ENCODE peak calls at places on chromosomes 2 and 18, in ten cellular contexts. B, N, Z, W, E, S, G, X, Q and T are unnamed samples.

GRCh38 chr2:75410702-75411101 is 150.0 kb downstream of the EVA1A start:
- DNase-seq in Q (no peak), W (no peak), Z (no peak), G (no peak), B (no peak), X (no peak), E (no peak), N (no peak), S (no peak), T (no peak)

GRCh38 chr2:191979221-191979730 is 132.4 kb upstream of the CAVIN2 start:
- DNase-seq in S (no peak), Q (no peak), G (no peak), N (no peak), B (no peak), X (no peak), Z (no peak), E (no peak), W (no peak), T (no peak)

GRCh38 chr18:24656571-24656971 is 196.1 kb downstream of the HRH4 start:
- DNase-seq in S (no peak), Z (peak), X (peak), N (no peak), Q (no peak), E (peak), B (no peak), G (peak), W (no peak), T (peak)

GRCh38 chr18:10771053-10771709 is 245.4 kb downstream of the NAPG start:
- DNase-seq in S (peak), Q (no peak), Z (no peak), W (no peak), B (no peak), E (no peak), X (no peak), N (no peak), G (peak), T (no peak)

GRCh38 chr2:157880927-157881326 is 4.8 kb upstream of the ACVR1 start:
- DNase-seq in W (no peak), X (no peak), S (no peak), G (no peak), N (no peak), Z (no peak), B (no peak), E (no peak), Q (no peak), T (no peak)

GRCh38 chr2:65620524-65620923 is 188.1 kb upstream of the SPRED2 start:
- DNase-seq in S (no peak), Q (no peak), G (no peak), W (no peak), X (no peak), E (no peak), Z (no peak), N (no peak), B (no peak), T (no peak)

GRCh38 chr2:63894167-63894566 is 52.5 kb downstream of the UGP2 start:
- DNase-seq in X (no peak), G (no peak), W (no peak), B (no peak), E (no peak), N (no peak), S (no peak), Z (no peak), Q (no peak), T (no peak)

GRCh38 chr2:85648619-85649018 is 19.4 kb downstream of the SFTPB start:
- DNase-seq in G (peak), Q (no peak), W (no peak), X (no peak), E (no peak), B (peak), N (peak), S (peak), Z (no peak), T (peak)

GRCh38 chr2:192749606-192750200 is 555.0 kb upstream of the TMEFF2 start:
- DNase-seq in B (no peak), N (no peak), W (no peak), Z (no peak), S (peak), X (no peak), Q (no peak), G (no peak), E (no peak), T (no peak)

GRCh38 chr18:61196745-61197144 is 136.5 kb upstream of the CDH20 start:
- DNase-seq in Q (no peak), N (no peak), E (no peak), X (no peak), G (no peak), W (no peak), Z (no peak), B (no peak), S (no peak), T (no peak)

GRCh38 chr2:45233301-45233700 is 224.0 kb upstream of the SIX2 start:
- DNase-seq in Z (no peak), Q (no peak), B (no peak), W (no peak), G (no peak), S (no peak), X (no peak), E (no peak), N (no peak), T (no peak)

GRCh38 chr2:27954771-27955384 is 64.3 kb downstream of the BABAM2 start:
- DNase-seq in E (no peak), Q (no peak), X (peak), G (peak), Z (no peak), S (peak), B (peak), W (peak), N (peak), T (peak)

GRCh38 chr2:233119806-233120205 is 59.7 kb downstream of the INPP5D start:
- DNase-seq in Q (no peak), Z (no peak), W (no peak), G (no peak), E (no peak), N (no peak), X (no peak), S (no peak), B (no peak), T (no peak)

GRCh38 chr2:28652217-28652616 is 99.4 kb upstream of the PPP1CB start:
- DNase-seq in E (no peak), B (no peak), Z (no peak), X (no peak), W (no peak), N (no peak), G (no peak), S (no peak), Q (no peak), T (no peak)

GRCh38 chr2:45765847-45766254 is 114.4 kb downstream of the PRKCE start:
- DNase-seq in G (no peak), N (no peak), W (peak), Z (no peak), X (no peak), Q (no peak), E (peak), B (no peak), S (no peak), T (no peak)

GRCh38 chr18:22789600-22789999 is 143.5 kb upstream of the RBBP8 start:
- DNase-seq in Q (no peak), G (no peak), E (no peak), B (no peak), X (no peak), W (no peak), N (no peak), S (no peak), Z (no peak), T (no peak)

GRCh38 chr2:214019229-214019972 is 391.5 kb upstream of the VWC2L start:
- DNase-seq in N (no peak), Z (no peak), Q (no peak), G (peak), B (peak), X (no peak), S (peak), E (no peak), W (no peak), T (no peak)

GRCh38 chr18:79458131-79458838 is 62.6 kb downstream of the NFATC1 start:
- DNase-seq in Q (no peak), Z (no peak), B (peak), W (peak), G (peak), S (peak), X (no peak), E (no peak), N (no peak), T (peak)

GRCh38 chr2:106977707-106978106 is 91.7 kb upstream of the ST6GAL2 start:
- DNase-seq in N (no peak), X (no peak), S (no peak), Z (no peak), E (no peak), W (no peak), Q (no peak), B (no peak), G (no peak), T (no peak)

GRCh38 chr2:144326845-144327244 is 193.1 kb downstream of the ZEB2 start:
- DNase-seq in Z (no peak), E (no peak), G (no peak), B (no peak), S (no peak), X (no peak), Q (no peak), N (no peak), W (no peak), T (no peak)

GRCh38 chr2:25714740-25715139 is 41.4 kb upstream of the DTNB start:
- DNase-seq in W (no peak), Q (no peak), Z (no peak), B (no peak), S (no peak), G (peak), E (no peak), N (no peak), X (no peak), T (no peak)

GRCh38 chr2:238286095-238286494 is 2.3 kb downstream of the PER2 start:
- DNase-seq in X (no peak), E (no peak), B (no peak), W (peak), Q (no peak), G (no peak), Z (no peak), N (no peak), S (no peak), T (no peak)

GRCh38 chr2:225512873-225513580 is 113.5 kb downstream of the NYAP2 start:
- DNase-seq in Q (no peak), Z (no peak), X (no peak), S (peak), B (no peak), W (no peak), G (no peak), E (no peak), N (no peak), T (no peak)

GRCh38 chr18:23618862-23619387 is 32.6 kb upstream of the NPC1 start:
- DNase-seq in N (no peak), G (no peak), X (no peak), Z (peak), E (no peak), B (no peak), W (no peak), Q (no peak), S (no peak), T (no peak)

GRCh38 chr2:99727199-99727598 is 237.4 kb upstream of the REV1 start:
- DNase-seq in S (no peak), Q (no peak), Z (no peak), G (no peak), B (peak), N (no peak), E (no peak), X (no peak), W (no peak), T (no peak)

GRCh38 chr18:11994346-11994707 is 13.0 kb downstream of the IMPA2 start:
- DNase-seq in X (no peak), S (peak), E (no peak), Q (no peak), Z (no peak), N (no peak), W (peak), B (no peak), G (peak), T (no peak)

GRCh38 chr2:73112026-73112912 is 479 bp downstream of the RAB11FIP5 start:
- DNase-seq in E (no peak), S (peak), X (no peak), Q (no peak), B (peak), G (peak), Z (peak), N (peak), W (peak), T (no peak)

GRCh38 chr2:8454797-8455196 is 227.1 kb upstream of the ID2 start:
- DNase-seq in E (no peak), N (no peak), Q (no peak), X (no peak), G (no peak), Z (no peak), W (no peak), B (no peak), S (no peak), T (peak)

GRCh38 chr2:119475857-119476244 is 44.2 kb downstream of the TMEM37 start:
- DNase-seq in Q (no peak), N (no peak), Z (no peak), S (no peak), E (no peak), G (no peak), X (no peak), B (no peak), W (no peak), T (no peak)

GRCh38 chr2:239762106-239762505 is 263.0 kb downstream of the NDUFA10 start:
- DNase-seq in G (no peak), Q (no peak), Z (no peak), N (no peak), B (no peak), E (no peak), X (no peak), W (no peak), S (no peak), T (no peak)

GRCh38 chr2:179768765-179769164 is 92.6 kb downstream of the ZNF385B start:
- DNase-seq in S (no peak), B (peak), G (peak), Q (peak), E (no peak), N (no peak), Z (no peak), W (no peak), X (no peak), T (no peak)

GRCh38 chr2:174597347-174598047 is at the start of gene WIPF1:
- DNase-seq in G (peak), B (peak), Q (no peak), N (no peak), X (no peak), Z (no peak), W (no peak), E (no peak), S (no peak), T (no peak)

GRCh38 chr2:160137457-160137856 is 62.6 kb downstream of the ITGB6 start:
- DNase-seq in S (no peak), X (no peak), G (no peak), E (no peak), Q (no peak), N (no peak), W (no peak), Z (no peak), B (no peak), T (no peak)

GRCh38 chr2:96245609-96246390 is 20.0 kb downstream of the TMEM127 start:
- DNase-seq in W (no peak), N (no peak), Z (no peak), G (no peak), S (no peak), E (no peak), Q (no peak), B (peak), X (no peak), T (no peak)

GRCh38 chr2:54665436-54665856 is 58.0 kb upstream of the EML6 start:
- DNase-seq in W (no peak), X (no peak), N (peak), Q (no peak), G (no peak), S (peak), B (peak), E (no peak), Z (peak), T (peak)

GRCh38 chr18:62660741-62661140 is 54.6 kb upstream of the PHLPP1 start:
- DNase-seq in Z (no peak), E (no peak), S (no peak), Q (no peak), W (no peak), B (no peak), N (no peak), G (peak), X (no peak), T (no peak)

GRCh38 chr18:37537868-37538525 is 27.6 kb downstream of the CELF4 start:
- DNase-seq in G (peak), E (no peak), Q (peak), B (peak), Z (peak), X (peak), W (peak), N (peak), S (peak), T (peak)